ENCODE peak calls at places on chromosomes 2 and 18, in nine cellular contexts. One of them, this sample, is unnamed.

GRCh38 chr2:120556908-120557307 is 178.8 kb upstream of the GLI2 start:
- DNase-seq in GM12892: no peak
- DNase-seq in G401: no peak
- DNase-seq in effector memory CD8-positive, alpha-beta T cell: no peak
- DNase-seq in hypothalamus: no peak
- DNase-seq in psoas muscle: no peak
- DNase-seq in tibial nerve: no peak
- DNase-seq in EH: no peak
- DNase-seq in stimulated activated CD4-positive, alpha-beta T cell treated with anti-CD3 and anti-CD28 coated beads, Interleukin-15, amount 100 ng/mL, for 1 hour: no peak
- DNase-seq in this sample: no peak

GRCh38 chr18:29779096-29779495 is 1263.4 kb downstream of the DSC3 start:
- DNase-seq in GM12892: no peak
- DNase-seq in G401: no peak
- DNase-seq in effector memory CD8-positive, alpha-beta T cell: no peak
- DNase-seq in hypothalamus: no peak
- DNase-seq in psoas muscle: no peak
- DNase-seq in tibial nerve: no peak
- DNase-seq in EH: peak; percentile 11
- DNase-seq in stimulated activated CD4-positive, alpha-beta T cell treated with anti-CD3 and anti-CD28 coated beads, Interleukin-15, amount 100 ng/mL, for 1 hour: no peak
- DNase-seq in this sample: no peak

GRCh38 chr2:196200557-196200956 is 29.2 kb upstream of the STK17B start:
- DNase-seq in GM12892: no peak
- DNase-seq in G401: no peak
- DNase-seq in effector memory CD8-positive, alpha-beta T cell: no peak
- DNase-seq in hypothalamus: no peak
- DNase-seq in psoas muscle: no peak
- DNase-seq in tibial nerve: no peak
- DNase-seq in EH: no peak
- DNase-seq in stimulated activated CD4-positive, alpha-beta T cell treated with anti-CD3 and anti-CD28 coated beads, Interleukin-15, amount 100 ng/mL, for 1 hour: no peak
- DNase-seq in this sample: peak; percentile 45

GRCh38 chr2:214575030-214575949 is 164.4 kb downstream of the VWC2L start:
- DNase-seq in GM12892: no peak
- DNase-seq in G401: peak; percentile 29
- DNase-seq in effector memory CD8-positive, alpha-beta T cell: no peak
- DNase-seq in hypothalamus: peak; percentile 37
- DNase-seq in psoas muscle: no peak
- DNase-seq in tibial nerve: no peak
- DNase-seq in EH: no peak
- DNase-seq in stimulated activated CD4-positive, alpha-beta T cell treated with anti-CD3 and anti-CD28 coated beads, Interleukin-15, amount 100 ng/mL, for 1 hour: no peak
- DNase-seq in this sample: no peak

GRCh38 chr2:189088566-189089225 is 90.9 kb downstream of the COL5A2 start:
- DNase-seq in GM12892: no peak
- DNase-seq in G401: no peak
- DNase-seq in effector memory CD8-positive, alpha-beta T cell: no peak
- DNase-seq in hypothalamus: no peak
- DNase-seq in psoas muscle: no peak
- DNase-seq in tibial nerve: no peak
- DNase-seq in EH: peak; percentile 39
- DNase-seq in stimulated activated CD4-positive, alpha-beta T cell treated with anti-CD3 and anti-CD28 coated beads, Interleukin-15, amount 100 ng/mL, for 1 hour: no peak
- DNase-seq in this sample: no peak

GRCh38 chr2:141306368-141306767 is 824.4 kb downstream of the LRP1B start:
- DNase-seq in GM12892: no peak
- DNase-seq in G401: no peak
- DNase-seq in effector memory CD8-positive, alpha-beta T cell: no peak
- DNase-seq in hypothalamus: no peak
- DNase-seq in psoas muscle: no peak
- DNase-seq in tibial nerve: no peak
- DNase-seq in EH: no peak
- DNase-seq in stimulated activated CD4-positive, alpha-beta T cell treated with anti-CD3 and anti-CD28 coated beads, Interleukin-15, amount 100 ng/mL, for 1 hour: no peak
- DNase-seq in this sample: no peak

GRCh38 chr2:25964891-25965290 is 17.4 kb downstream of the KIF3C start:
- DNase-seq in GM12892: no peak
- DNase-seq in G401: no peak
- DNase-seq in effector memory CD8-positive, alpha-beta T cell: no peak
- DNase-seq in hypothalamus: peak; percentile 38
- DNase-seq in psoas muscle: no peak
- DNase-seq in tibial nerve: no peak
- DNase-seq in EH: peak; percentile 29
- DNase-seq in stimulated activated CD4-positive, alpha-beta T cell treated with anti-CD3 and anti-CD28 coated beads, Interleukin-15, amount 100 ng/mL, for 1 hour: no peak
- DNase-seq in this sample: no peak

GRCh38 chr18:25399554-25399953 is 47.6 kb upstream of the ZNF521 start:
- DNase-seq in GM12892: no peak
- DNase-seq in G401: no peak
- DNase-seq in effector memory CD8-positive, alpha-beta T cell: no peak
- DNase-seq in hypothalamus: no peak
- DNase-seq in psoas muscle: no peak
- DNase-seq in tibial nerve: no peak
- DNase-seq in EH: peak; percentile 7
- DNase-seq in stimulated activated CD4-positive, alpha-beta T cell treated with anti-CD3 and anti-CD28 coated beads, Interleukin-15, amount 100 ng/mL, for 1 hour: no peak
- DNase-seq in this sample: no peak

GRCh38 chr2:43318791-43319190 is 92.4 kb upstream of the ZFP36L2 start:
- DNase-seq in GM12892: no peak
- DNase-seq in G401: no peak
- DNase-seq in effector memory CD8-positive, alpha-beta T cell: no peak
- DNase-seq in hypothalamus: no peak
- DNase-seq in psoas muscle: no peak
- DNase-seq in tibial nerve: no peak
- DNase-seq in EH: peak; percentile 81
- DNase-seq in stimulated activated CD4-positive, alpha-beta T cell treated with anti-CD3 and anti-CD28 coated beads, Interleukin-15, amount 100 ng/mL, for 1 hour: no peak
- DNase-seq in this sample: no peak

GRCh38 chr2:104897515-104898184 is 43.7 kb downstream of the POU3F3 start:
- DNase-seq in GM12892: no peak
- DNase-seq in G401: no peak
- DNase-seq in effector memory CD8-positive, alpha-beta T cell: no peak
- DNase-seq in hypothalamus: no peak
- DNase-seq in psoas muscle: no peak
- DNase-seq in tibial nerve: no peak
- DNase-seq in EH: no peak
- DNase-seq in stimulated activated CD4-positive, alpha-beta T cell treated with anti-CD3 and anti-CD28 coated beads, Interleukin-15, amount 100 ng/mL, for 1 hour: no peak
- DNase-seq in this sample: no peak

GRCh38 chr2:63081404-63081803 is 30.8 kb downstream of the OTX1 start:
- DNase-seq in GM12892: no peak
- DNase-seq in G401: no peak
- DNase-seq in effector memory CD8-positive, alpha-beta T cell: no peak
- DNase-seq in hypothalamus: no peak
- DNase-seq in psoas muscle: no peak
- DNase-seq in tibial nerve: no peak
- DNase-seq in EH: no peak
- DNase-seq in stimulated activated CD4-positive, alpha-beta T cell treated with anti-CD3 and anti-CD28 coated beads, Interleukin-15, amount 100 ng/mL, for 1 hour: no peak
- DNase-seq in this sample: no peak

GRCh38 chr2:67797801-67798535 is 264.8 kb downstream of the C1D start:
- DNase-seq in GM12892: no peak
- DNase-seq in G401: no peak
- DNase-seq in effector memory CD8-positive, alpha-beta T cell: no peak
- DNase-seq in hypothalamus: no peak
- DNase-seq in psoas muscle: no peak
- DNase-seq in tibial nerve: peak; percentile 28
- DNase-seq in EH: peak; percentile 68
- DNase-seq in stimulated activated CD4-positive, alpha-beta T cell treated with anti-CD3 and anti-CD28 coated beads, Interleukin-15, amount 100 ng/mL, for 1 hour: no peak
- DNase-seq in this sample: no peak

GRCh38 chr18:59420244-59420643 is 61.2 kb upstream of the LMAN1 start:
- DNase-seq in GM12892: no peak
- DNase-seq in G401: no peak
- DNase-seq in effector memory CD8-positive, alpha-beta T cell: no peak
- DNase-seq in hypothalamus: no peak
- DNase-seq in psoas muscle: no peak
- DNase-seq in tibial nerve: no peak
- DNase-seq in EH: no peak
- DNase-seq in stimulated activated CD4-positive, alpha-beta T cell treated with anti-CD3 and anti-CD28 coated beads, Interleukin-15, amount 100 ng/mL, for 1 hour: no peak
- DNase-seq in this sample: no peak

This sample was measured in GM18507.